ENCODE peak calls at places on chromosomes 6 and 20, in ten cellular contexts. T, M, W, B, V, A, S, Z, N and L are unnamed samples.

GRCh38 chr20:49888341-49889244 is 26.7 kb downstream of the SPATA2 start:
- DNase-seq in T (peak; percentile 66), M (peak; percentile 77), W (no peak), B (no peak), V (no peak), A (peak; percentile 78), S (peak; percentile 33), Z (peak; percentile 81), N (no peak), L (no peak)

GRCh38 chr20:43583982-43584432 is 6.7 kb upstream of the IFT52 start:
- DNase-seq in T (peak; percentile 99), M (peak; percentile 52), W (peak; percentile 98), B (peak; percentile 90), V (peak; percentile 70), A (no peak), S (peak; percentile 86), Z (no peak), N (no peak), L (no peak)

GRCh38 chr20:4158466-4159050 is 143.2 kb upstream of the RNF24 start:
- DNase-seq in T (no peak), M (peak; percentile 34), W (no peak), B (peak; percentile 8), V (no peak), A (no peak), S (no peak), Z (no peak), N (no peak), L (no peak)

GRCh38 chr20:59668926-59669325 is 64.6 kb downstream of the PHACTR3 start:
- DNase-seq in T (no peak), M (no peak), W (no peak), B (no peak), V (peak; percentile 24), A (no peak), S (no peak), Z (no peak), N (no peak), L (no peak)

GRCh38 chr20:51223163-51223562 is 200.3 kb upstream of the KCNG1 start:
- DNase-seq in T (no peak), M (no peak), W (no peak), B (no peak), V (no peak), A (no peak), S (no peak), Z (no peak), N (no peak), L (no peak)

GRCh38 chr6:2875840-2876207 is 27.3 kb downstream of the SERPINB9 start:
- DNase-seq in T (no peak), M (no peak), W (no peak), B (no peak), V (peak; percentile 41), A (no peak), S (no peak), Z (no peak), N (no peak), L (no peak)

GRCh38 chr6:82953871-82954270 is 111.8 kb downstream of the UBE3D start:
- DNase-seq in T (no peak), M (no peak), W (no peak), B (no peak), V (no peak), A (no peak), S (no peak), Z (no peak), N (no peak), L (no peak)

GRCh38 chr6:110040716-110041115 is 62.6 kb downstream of the GPR6 start:
- DNase-seq in T (no peak), M (no peak), W (no peak), B (no peak), V (peak; percentile 25), A (no peak), S (no peak), Z (no peak), N (no peak), L (no peak)

GRCh38 chr20:32215729-32216128 is 8.0 kb downstream of the POFUT1 start:
- DNase-seq in T (no peak), M (no peak), W (no peak), B (no peak), V (no peak), A (no peak), S (no peak), Z (no peak), N (no peak), L (no peak)

GRCh38 chr20:23490817-23491216 is at the start of gene CST8:
- DNase-seq in T (no peak), M (no peak), W (no peak), B (no peak), V (no peak), A (no peak), S (no peak), Z (no peak), N (no peak), L (no peak)

GRCh38 chr6:170497845-170498281 is 55.2 kb downstream of the PSMB1 start:
- DNase-seq in T (no peak), M (no peak), W (no peak), B (no peak), V (no peak), A (no peak), S (no peak), Z (peak; percentile 5), N (no peak), L (no peak)

DNA sequence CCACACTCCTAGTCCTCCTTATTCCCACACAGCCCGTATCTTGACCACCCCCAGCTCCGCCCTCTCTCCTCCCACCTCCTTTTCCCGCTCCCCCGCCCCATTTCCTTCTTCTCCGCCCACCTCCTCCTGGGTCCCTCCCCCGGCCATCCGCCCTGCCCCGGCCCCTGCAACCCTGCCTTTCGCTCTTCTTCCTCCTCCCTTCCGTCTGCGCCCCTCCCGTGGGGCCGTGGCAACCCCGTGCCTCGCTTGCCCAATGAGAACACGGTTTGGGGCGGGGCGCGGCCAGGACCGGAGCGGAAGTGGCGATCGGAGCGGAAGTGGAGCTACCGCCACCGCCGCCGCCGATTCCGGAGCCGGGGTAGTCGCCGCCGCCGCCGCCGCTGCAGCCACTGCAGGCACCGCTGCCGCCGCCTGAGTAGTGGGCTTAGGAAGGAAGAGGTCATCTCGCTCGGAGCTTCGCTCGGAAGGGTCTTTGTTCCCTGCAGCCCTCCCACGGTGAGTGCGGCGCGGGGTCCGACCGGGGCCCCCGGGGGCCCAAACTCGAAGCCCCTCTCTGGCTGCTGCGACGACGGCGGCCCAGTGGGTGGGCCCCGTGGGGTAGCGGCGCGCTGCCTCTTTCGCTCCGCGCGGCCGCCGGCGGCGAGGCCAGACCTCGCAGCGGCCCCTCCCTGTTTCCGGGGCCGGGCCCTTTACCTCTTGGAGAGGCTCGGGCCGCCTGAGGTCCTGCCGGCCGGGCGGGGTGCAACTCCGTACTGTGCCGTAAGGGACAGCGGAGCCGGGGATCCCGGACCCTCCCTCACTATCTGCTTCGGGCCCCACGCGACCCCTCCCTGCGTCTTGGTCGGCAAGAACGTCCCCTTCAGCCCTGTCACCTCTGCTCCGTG is at the start of gene YWHAB:
- DNase-seq in T (peak; percentile 96), M (peak; percentile 100), W (peak; percentile 77), B (peak; percentile 98), V (peak; percentile 99), A (peak; percentile 99), S (peak; percentile 46), Z (peak; percentile 97), N (peak; percentile 94), L (peak; percentile 99)
- TF ChIP-seq CTCF in T (no peak), M (peak; percentile 22), W (no peak), B (no peak), V (no peak), A (no peak), S (no peak), Z (peak; percentile 38), N (peak; percentile 26), L (peak; percentile 49)

DNA sequence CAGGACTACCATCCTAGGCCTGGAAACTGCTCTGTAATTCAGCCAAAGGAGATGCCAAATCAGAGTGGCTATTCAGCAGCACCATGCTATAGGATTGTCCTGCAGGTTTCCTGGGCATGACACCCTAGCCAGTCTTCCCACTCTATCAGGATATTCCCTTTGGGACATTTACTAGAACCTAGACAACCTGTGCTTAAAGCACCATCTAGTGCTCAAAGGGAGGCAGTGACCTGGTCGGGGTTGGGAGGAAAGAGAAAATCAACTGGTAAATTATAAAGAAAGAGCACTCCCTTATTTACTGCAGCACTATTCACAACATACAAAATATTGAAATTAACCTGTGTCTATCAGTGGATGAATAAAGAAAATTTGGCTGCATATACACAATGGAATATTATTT is 67.2 kb upstream of the SMLR1 start:
- DNase-seq in T (peak; percentile 61), M (peak; percentile 52), W (peak; percentile 25), B (no peak), V (no peak), A (peak; percentile 36), S (no peak), Z (peak; percentile 9), N (no peak), L (no peak)
- TF ChIP-seq CTCF in T (peak; percentile 79), M (no peak), W (peak; percentile 86), B (no peak), V (no peak), A (peak; percentile 43), S (peak; percentile 81), Z (peak; percentile 59), N (no peak), L (peak; percentile 68)

DNA sequence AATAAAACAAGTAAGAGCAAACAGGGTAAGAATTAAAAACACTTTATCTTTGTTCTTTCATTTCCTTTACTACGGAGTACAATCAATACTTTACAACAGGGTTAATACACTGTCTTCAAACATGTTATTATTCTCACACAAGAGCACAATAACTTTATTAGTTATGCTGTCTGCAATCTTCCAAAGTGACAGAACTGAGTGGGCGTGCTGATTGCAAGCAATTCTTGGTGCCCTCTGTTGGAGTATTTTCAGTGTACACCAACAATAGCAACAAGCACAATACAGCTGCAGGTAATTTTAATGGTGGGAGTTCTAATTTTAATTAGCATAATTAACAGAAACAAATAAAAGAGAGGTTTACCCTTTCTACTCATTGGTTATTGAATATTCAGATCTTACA is 33.9 kb upstream of the PTPRK start:
- DNase-seq in T (peak; percentile 18), M (no peak), W (no peak), B (no peak), V (no peak), A (no peak), S (no peak), Z (no peak), N (no peak), L (no peak)
- TF ChIP-seq CTCF in T (peak; percentile 23), M (no peak), W (peak; percentile 23), B (no peak), V (no peak), A (no peak), S (peak; percentile 54), Z (peak; percentile 38), N (peak; percentile 24), L (peak; percentile 26)

DNA sequence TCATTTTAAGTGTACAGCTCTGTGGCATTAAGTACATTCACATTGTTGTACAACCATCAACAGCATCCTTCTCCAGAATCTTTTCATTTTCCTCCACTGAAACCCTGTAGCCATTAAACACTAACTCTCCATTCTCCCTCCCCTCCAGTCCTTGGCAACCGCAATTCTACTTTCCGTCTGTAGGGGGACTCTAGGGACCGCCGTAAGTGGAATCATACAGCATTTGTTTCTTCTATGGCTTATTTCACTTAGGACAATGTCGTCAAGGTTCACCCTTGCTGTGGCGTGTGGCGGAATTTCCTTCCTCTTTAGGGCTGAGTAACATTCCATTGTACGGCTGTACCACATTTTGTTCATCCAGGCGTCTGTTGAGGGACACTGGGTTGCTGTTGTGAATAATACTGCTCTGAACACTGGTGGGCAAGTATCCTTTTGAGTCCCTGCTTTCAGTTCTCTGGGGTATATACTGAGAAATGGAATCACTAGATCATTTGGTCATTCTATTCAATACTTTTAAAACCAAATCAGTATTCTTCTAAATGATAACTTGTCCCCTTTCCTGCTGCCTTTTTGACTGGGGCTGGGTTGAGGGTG is 50.7 kb downstream of the PPP1R3G start:
- DNase-seq in T (peak; percentile 28), M (no peak), W (no peak), B (no peak), V (no peak), A (peak; percentile 58), S (no peak), Z (peak; percentile 28), N (no peak), L (no peak)
- TF ChIP-seq CTCF in T (peak; percentile 54), M (peak; percentile 64), W (peak; percentile 65), B (no peak), V (peak; percentile 30), A (peak; percentile 83), S (peak; percentile 61), Z (peak; percentile 61), N (peak; percentile 40), L (peak; percentile 71)